ENCODE peak calls at places on chromosome 12, in seven cellular contexts. One of them, this sample, is unnamed.

GRCh38 chr12:106481246-106481645 is 101.6 kb upstream of the RFX4 start:
- DNase-seq in psoas muscle: no peak
- DNase-seq in NCI-H1092: no peak
- DNase-seq in naive thymus-derived CD4-positive, alpha-beta T cell: no peak
- DNase-seq in tibial nerve: no peak
- DNase-seq in HT-29: no peak
- DNase-seq in glutamatergic neuron: no peak
- DNase-seq in this sample: no peak

GRCh38 chr12:4027412-4027811 is 154.2 kb upstream of the PARP11 start:
- DNase-seq in tibial nerve: no peak
- DNase-seq in NCI-H1092: no peak
- DNase-seq in HT-29: no peak
- DNase-seq in naive thymus-derived CD4-positive, alpha-beta T cell: peak
- DNase-seq in glutamatergic neuron: no peak
- DNase-seq in psoas muscle: no peak
- DNase-seq in this sample: peak

GRCh38 chr12:2691001-2691339 is 103.8 kb upstream of the FKBP4 start:
- DNase-seq in glutamatergic neuron: peak
- DNase-seq in psoas muscle: no peak
- DNase-seq in tibial nerve: no peak
- DNase-seq in HT-29: no peak
- DNase-seq in NCI-H1092: peak
- DNase-seq in naive thymus-derived CD4-positive, alpha-beta T cell: peak
- DNase-seq in this sample: peak

GRCh38 chr12:45730842-45731336 is 1.4 kb downstream of the ARID2 start:
- DNase-seq in psoas muscle: no peak
- DNase-seq in tibial nerve: no peak
- DNase-seq in naive thymus-derived CD4-positive, alpha-beta T cell: peak
- DNase-seq in glutamatergic neuron: no peak
- DNase-seq in HT-29: peak
- DNase-seq in NCI-H1092: no peak
- DNase-seq in this sample: peak

GRCh38 chr12:99721715-99722275 is 74.2 kb downstream of the GARIN6 start:
- DNase-seq in HT-29: no peak
- DNase-seq in NCI-H1092: no peak
- DNase-seq in naive thymus-derived CD4-positive, alpha-beta T cell: no peak
- DNase-seq in tibial nerve: no peak
- DNase-seq in psoas muscle: no peak
- DNase-seq in glutamatergic neuron: no peak
- DNase-seq in this sample: no peak

GRCh38 chr12:109981311-109981710 is 14.9 kb downstream of the GIT2 start:
- DNase-seq in tibial nerve: no peak
- DNase-seq in naive thymus-derived CD4-positive, alpha-beta T cell: no peak
- DNase-seq in NCI-H1092: no peak
- DNase-seq in psoas muscle: no peak
- DNase-seq in glutamatergic neuron: no peak
- DNase-seq in HT-29: no peak
- DNase-seq in this sample: no peak

GRCh38 chr12:4296749-4297148 is 23.2 kb downstream of the CCND2 start:
- DNase-seq in naive thymus-derived CD4-positive, alpha-beta T cell: no peak
- DNase-seq in HT-29: no peak
- DNase-seq in glutamatergic neuron: no peak
- DNase-seq in tibial nerve: no peak
- DNase-seq in NCI-H1092: no peak
- DNase-seq in psoas muscle: no peak
- DNase-seq in this sample: no peak

GRCh38 chr12:4909734-4910501 is at the start of gene KCNA1:
- DNase-seq in NCI-H1092: peak
- DNase-seq in psoas muscle: peak
- DNase-seq in tibial nerve: no peak
- DNase-seq in naive thymus-derived CD4-positive, alpha-beta T cell: no peak
- DNase-seq in HT-29: no peak
- DNase-seq in glutamatergic neuron: peak
- DNase-seq in this sample: no peak

GRCh38 chr12:91958816-91959215 is 186.8 kb downstream of the BTG1 start:
- DNase-seq in glutamatergic neuron: no peak
- DNase-seq in tibial nerve: no peak
- DNase-seq in naive thymus-derived CD4-positive, alpha-beta T cell: no peak
- DNase-seq in NCI-H1092: no peak
- DNase-seq in psoas muscle: no peak
- DNase-seq in HT-29: no peak
- DNase-seq in this sample: no peak

GRCh38 chr12:108381793-108382436 is 42.8 kb upstream of the CMKLR1 start:
- DNase-seq in tibial nerve: no peak
- DNase-seq in NCI-H1092: no peak
- DNase-seq in HT-29: peak
- DNase-seq in psoas muscle: no peak
- DNase-seq in glutamatergic neuron: no peak
- DNase-seq in naive thymus-derived CD4-positive, alpha-beta T cell: no peak
- DNase-seq in this sample: peak

GRCh38 chr12:56725723-56726102 is 614 bp upstream of the NACA start:
- DNase-seq in NCI-H1092: no peak
- DNase-seq in naive thymus-derived CD4-positive, alpha-beta T cell: no peak
- DNase-seq in glutamatergic neuron: no peak
- DNase-seq in psoas muscle: no peak
- DNase-seq in HT-29: peak
- DNase-seq in tibial nerve: no peak
- DNase-seq in this sample: peak

GRCh38 chr12:109766251-109766778 is 52.7 kb downstream of the FAM222A start:
- DNase-seq in HT-29: no peak
- DNase-seq in psoas muscle: no peak
- DNase-seq in glutamatergic neuron: no peak
- DNase-seq in naive thymus-derived CD4-positive, alpha-beta T cell: no peak
- DNase-seq in NCI-H1092: no peak
- DNase-seq in tibial nerve: no peak
- DNase-seq in this sample: no peak

GRCh38 chr12:130073721-130074120 is 88.5 kb upstream of the FZD10 start:
- DNase-seq in HT-29: no peak
- DNase-seq in naive thymus-derived CD4-positive, alpha-beta T cell: no peak
- DNase-seq in glutamatergic neuron: no peak
- DNase-seq in tibial nerve: no peak
- DNase-seq in NCI-H1092: no peak
- DNase-seq in psoas muscle: no peak
- DNase-seq in this sample: no peak

GRCh38 chr12:80708535-80709328 is 1.3 kb downstream of the MYF6 start:
- DNase-seq in NCI-H1092: no peak
- DNase-seq in naive thymus-derived CD4-positive, alpha-beta T cell: no peak
- DNase-seq in tibial nerve: no peak
- DNase-seq in HT-29: no peak
- DNase-seq in glutamatergic neuron: peak
- DNase-seq in psoas muscle: no peak
- DNase-seq in this sample: no peak

GRCh38 chr12:3772380-3772779 is 19.5 kb upstream of the CRACR2A start:
- DNase-seq in glutamatergic neuron: no peak
- DNase-seq in psoas muscle: no peak
- DNase-seq in NCI-H1092: no peak
- DNase-seq in tibial nerve: no peak
- DNase-seq in HT-29: no peak
- DNase-seq in naive thymus-derived CD4-positive, alpha-beta T cell: no peak
- DNase-seq in this sample: no peak

GRCh38 chr12:48017496-48017895 is 13.2 kb upstream of the COL2A1 start:
- DNase-seq in psoas muscle: no peak
- DNase-seq in naive thymus-derived CD4-positive, alpha-beta T cell: no peak
- DNase-seq in tibial nerve: no peak
- DNase-seq in glutamatergic neuron: no peak
- DNase-seq in HT-29: no peak
- DNase-seq in NCI-H1092: no peak
- DNase-seq in this sample: no peak

GRCh38 chr12:57902371-57903042 is 38.9 kb upstream of the ATP23 start:
- DNase-seq in glutamatergic neuron: no peak
- DNase-seq in naive thymus-derived CD4-positive, alpha-beta T cell: no peak
- DNase-seq in psoas muscle: no peak
- DNase-seq in HT-29: no peak
- DNase-seq in NCI-H1092: no peak
- DNase-seq in tibial nerve: no peak
- DNase-seq in this sample: no peak

GRCh38 chr12:46357438-46358324 is 14.9 kb downstream of the SLC38A2 start:
- DNase-seq in NCI-H1092: no peak
- DNase-seq in naive thymus-derived CD4-positive, alpha-beta T cell: no peak
- DNase-seq in tibial nerve: no peak
- DNase-seq in HT-29: no peak
- DNase-seq in glutamatergic neuron: no peak
- DNase-seq in psoas muscle: no peak
- DNase-seq in this sample: peak

GRCh38 chr12:100187068-100187467 is 13.5 kb upstream of the ACTR6 start:
- DNase-seq in naive thymus-derived CD4-positive, alpha-beta T cell: no peak
- DNase-seq in HT-29: no peak
- DNase-seq in tibial nerve: no peak
- DNase-seq in glutamatergic neuron: no peak
- DNase-seq in NCI-H1092: no peak
- DNase-seq in psoas muscle: no peak
- DNase-seq in this sample: no peak

GRCh38 chr12:132310181-132311040 is 19.0 kb downstream of the GALNT9 start:
- DNase-seq in tibial nerve: no peak
- DNase-seq in naive thymus-derived CD4-positive, alpha-beta T cell: no peak
- DNase-seq in NCI-H1092: no peak
- DNase-seq in psoas muscle: peak
- DNase-seq in HT-29: no peak
- DNase-seq in glutamatergic neuron: no peak
- DNase-seq in this sample: no peak

This sample was measured in OCI-M1.